ENCODE peak calls at places on chromosomes 4 and X, in nine cellular contexts. One of them, this sample, is unnamed.

GRCh38 chr4:101282076-101282844 is 65.1 kb downstream of the PPP3CA start:
- DNase-seq in neural crest cell: no peak
- DNase-seq in adipocyte: no peak
- DNase-seq in H54: no peak
- DNase-seq in activated CD4-positive, CD25-positive, alpha-beta regulatory T cell treated with anti-CD3 and anti-CD28 coated beads, Interleukin-2, amount 50 U/mL, for 16 hours: no peak
- DNase-seq in kidney epithelial cell: no peak
- DNase-seq in cardiac fibroblast: no peak
- DNase-seq in NAMALWA: no peak
- DNase-seq in central memory CD8-positive, alpha-beta T cell: no peak
- DNase-seq in this sample: no peak

GRCh38 chr4:90922174-90922573 is 795.0 kb downstream of the CCSER1 start:
- DNase-seq in cardiac fibroblast: no peak
- DNase-seq in adipocyte: no peak
- DNase-seq in neural crest cell: no peak
- DNase-seq in H54: no peak
- DNase-seq in activated CD4-positive, CD25-positive, alpha-beta regulatory T cell treated with anti-CD3 and anti-CD28 coated beads, Interleukin-2, amount 50 U/mL, for 16 hours: no peak
- DNase-seq in NAMALWA: no peak
- DNase-seq in central memory CD8-positive, alpha-beta T cell: no peak
- DNase-seq in kidney epithelial cell: no peak
- DNase-seq in this sample: no peak

GRCh38 chrX:154991039-154991438 is 31.5 kb downstream of the F8 start:
- DNase-seq in NAMALWA: no peak
- DNase-seq in neural crest cell: no peak
- DNase-seq in central memory CD8-positive, alpha-beta T cell: no peak
- DNase-seq in kidney epithelial cell: no peak
- DNase-seq in adipocyte: no peak
- DNase-seq in cardiac fibroblast: no peak
- DNase-seq in activated CD4-positive, CD25-positive, alpha-beta regulatory T cell treated with anti-CD3 and anti-CD28 coated beads, Interleukin-2, amount 50 U/mL, for 16 hours: no peak
- DNase-seq in H54: no peak
- DNase-seq in this sample: no peak

GRCh38 chr4:104592894-104593470 is 98.3 kb upstream of the CXXC4 start:
- DNase-seq in kidney epithelial cell: no peak
- DNase-seq in cardiac fibroblast: peak
- DNase-seq in H54: no peak
- DNase-seq in neural crest cell: no peak
- DNase-seq in activated CD4-positive, CD25-positive, alpha-beta regulatory T cell treated with anti-CD3 and anti-CD28 coated beads, Interleukin-2, amount 50 U/mL, for 16 hours: no peak
- DNase-seq in central memory CD8-positive, alpha-beta T cell: no peak
- DNase-seq in NAMALWA: no peak
- DNase-seq in adipocyte: no peak
- DNase-seq in this sample: no peak

GRCh38 chr4:76377922-76378321 is 43.0 kb downstream of the CCDC158 start:
- DNase-seq in cardiac fibroblast: peak
- DNase-seq in NAMALWA: peak
- DNase-seq in adipocyte: peak
- DNase-seq in central memory CD8-positive, alpha-beta T cell: peak
- DNase-seq in neural crest cell: peak
- DNase-seq in kidney epithelial cell: peak
- DNase-seq in H54: no peak
- DNase-seq in activated CD4-positive, CD25-positive, alpha-beta regulatory T cell treated with anti-CD3 and anti-CD28 coated beads, Interleukin-2, amount 50 U/mL, for 16 hours: no peak
- DNase-seq in this sample: no peak

GRCh38 chr4:87941537-87942392 is 33.7 kb upstream of the SPP1 start:
- DNase-seq in central memory CD8-positive, alpha-beta T cell: no peak
- DNase-seq in activated CD4-positive, CD25-positive, alpha-beta regulatory T cell treated with anti-CD3 and anti-CD28 coated beads, Interleukin-2, amount 50 U/mL, for 16 hours: no peak
- DNase-seq in adipocyte: no peak
- DNase-seq in H54: no peak
- DNase-seq in kidney epithelial cell: no peak
- DNase-seq in cardiac fibroblast: no peak
- DNase-seq in NAMALWA: no peak
- DNase-seq in neural crest cell: no peak
- DNase-seq in this sample: no peak

GRCh38 chrX:130055899-130056298 is 54.4 kb downstream of the ELF4 start:
- DNase-seq in NAMALWA: no peak
- DNase-seq in kidney epithelial cell: no peak
- DNase-seq in activated CD4-positive, CD25-positive, alpha-beta regulatory T cell treated with anti-CD3 and anti-CD28 coated beads, Interleukin-2, amount 50 U/mL, for 16 hours: no peak
- DNase-seq in adipocyte: no peak
- DNase-seq in central memory CD8-positive, alpha-beta T cell: no peak
- DNase-seq in neural crest cell: no peak
- DNase-seq in cardiac fibroblast: no peak
- DNase-seq in H54: no peak
- DNase-seq in this sample: no peak

GRCh38 chr4:97239699-97239997 is 903.6 kb downstream of the STPG2 start:
- DNase-seq in neural crest cell: no peak
- DNase-seq in adipocyte: no peak
- DNase-seq in activated CD4-positive, CD25-positive, alpha-beta regulatory T cell treated with anti-CD3 and anti-CD28 coated beads, Interleukin-2, amount 50 U/mL, for 16 hours: no peak
- DNase-seq in cardiac fibroblast: no peak
- DNase-seq in kidney epithelial cell: no peak
- DNase-seq in NAMALWA: no peak
- DNase-seq in central memory CD8-positive, alpha-beta T cell: no peak
- DNase-seq in H54: no peak
- DNase-seq in this sample: no peak

GRCh38 chrX:15906544-15906943 is 51.9 kb upstream of the AP1S2 start:
- DNase-seq in central memory CD8-positive, alpha-beta T cell: no peak
- DNase-seq in neural crest cell: no peak
- DNase-seq in cardiac fibroblast: no peak
- DNase-seq in H54: no peak
- DNase-seq in kidney epithelial cell: no peak
- DNase-seq in activated CD4-positive, CD25-positive, alpha-beta regulatory T cell treated with anti-CD3 and anti-CD28 coated beads, Interleukin-2, amount 50 U/mL, for 16 hours: no peak
- DNase-seq in NAMALWA: no peak
- DNase-seq in adipocyte: no peak
- DNase-seq in this sample: no peak